ENCODE peak calls at places on chromosome 14, in four cellular contexts. L is right cardiac atrium, F is neuronal stem cell, Q is SK-N-SH. H is an unnamed sample.

GRCh38 chr14:42222924-42223471 is 616.3 kb downstream of the LRFN5 start:
- DNase-seq in F (no peak), L (peak), Q (no peak), H (peak)

GRCh38 chr14:67940476-67940875 is 120.9 kb downstream of the RAD51B start:
- DNase-seq in Q (no peak), L (no peak), F (no peak), H (no peak)

GRCh38 chr14:102955636-102956035 is 33.2 kb downstream of the AMN start:
- DNase-seq in Q (peak), F (no peak), L (no peak), H (no peak)

GRCh38 chr14:102183922-102184677 is 44.4 kb downstream of the WDR20 start:
- DNase-seq in Q (no peak), F (no peak), L (no peak), H (no peak)

GRCh38 chr14:55028066-55028465 is 1.0 kb downstream of the SOCS4 start:
- DNase-seq in F (no peak), Q (peak), L (no peak), H (no peak)

GRCh38 chr14:105075364-105076295 is 10.4 kb upstream of the GPR132 start:
- DNase-seq in L (peak), Q (peak), F (no peak), H (no peak)

GRCh38 chr14:79656496-79656895 is 554.8 kb downstream of the DIO2 start:
- DNase-seq in L (no peak), Q (no peak), F (no peak), H (no peak)

GRCh38 chr14:31933716-31934115 is 143.4 kb upstream of the ARHGAP5 start:
- DNase-seq in F (no peak), Q (no peak), L (no peak), H (no peak)

DNA sequence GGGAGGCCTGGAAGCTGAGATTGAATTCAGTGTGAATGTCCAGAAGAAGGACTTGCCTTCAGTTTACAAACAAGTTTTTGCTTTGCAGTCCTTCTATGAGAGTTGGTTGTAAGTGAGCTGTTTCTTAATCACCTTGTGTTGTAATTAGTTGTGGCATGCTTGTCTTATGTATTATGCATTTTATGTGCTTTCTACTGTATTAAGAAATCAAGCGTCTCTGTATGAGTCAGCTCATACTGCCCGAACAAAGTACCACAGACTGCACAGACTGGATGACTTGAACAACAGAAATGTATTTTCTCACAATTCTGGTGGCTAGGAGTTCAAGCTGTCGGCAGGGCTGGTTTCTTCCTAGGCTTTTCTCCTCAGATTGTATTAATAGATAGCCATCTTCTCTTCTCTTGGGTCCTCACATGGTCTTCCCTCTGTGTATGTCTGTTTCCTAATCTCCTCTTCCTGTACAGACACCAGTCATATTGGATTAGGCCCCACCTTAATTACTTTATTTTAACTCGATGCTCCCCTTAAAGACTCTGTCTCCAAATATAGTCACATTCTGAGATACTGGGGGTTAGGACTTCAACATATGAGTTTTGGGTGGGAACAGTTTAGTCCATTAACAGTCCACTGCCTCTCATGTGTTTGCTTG is 77.8 kb downstream of the FLRT2 start:
- DNase-seq in Q (no peak), F (no peak), L (no peak), H (peak)
- H3K27ac ChIP-seq in Q (peak), F (no peak), L (no peak), H (peak)

DNA sequence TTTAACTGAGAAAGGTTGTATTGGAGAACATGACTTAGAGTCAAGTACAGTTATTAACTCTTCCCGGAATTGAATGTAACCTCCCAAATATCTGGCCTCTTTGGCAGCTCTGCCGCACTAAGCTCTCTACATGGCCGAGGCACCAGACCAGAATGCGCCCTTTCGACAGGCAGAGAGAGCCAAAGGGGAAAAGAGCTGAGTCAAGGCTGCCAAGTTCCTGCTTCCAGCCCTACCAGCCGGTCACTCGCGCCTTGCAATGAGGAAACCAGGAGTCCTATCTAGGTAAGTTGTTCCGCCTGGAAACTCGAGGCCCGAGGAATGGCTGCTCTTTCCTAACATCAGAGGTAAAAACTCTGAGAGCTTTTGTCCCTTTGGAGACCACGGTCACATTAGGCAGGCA is 172.2 kb downstream of the BRMS1L start:
- DNase-seq in L (no peak), F (no peak), Q (no peak), H (no peak)
- H3K27ac ChIP-seq in L (no peak), F (no peak), Q (no peak), H (no peak)

DNA sequence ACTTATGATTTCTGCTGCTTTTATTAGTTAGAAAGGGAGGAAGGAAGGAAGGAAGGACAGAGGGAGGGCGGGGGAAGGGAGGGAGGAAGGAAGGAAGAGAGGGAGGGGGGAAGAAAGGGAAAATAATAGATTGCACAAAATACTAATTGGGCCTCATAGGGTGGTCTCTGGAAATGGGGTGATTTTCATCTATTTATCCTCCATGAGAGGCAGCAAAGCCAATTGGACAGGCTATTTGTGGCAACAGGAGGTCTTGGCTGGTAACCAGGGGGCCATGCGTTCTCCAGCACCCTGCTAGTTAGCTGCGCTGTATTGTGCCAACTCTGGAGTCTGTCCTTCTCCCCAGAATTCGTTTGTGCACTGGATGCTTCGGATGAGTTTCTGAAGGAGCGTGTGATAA is 24.1 kb upstream of the PAPOLA start:
- DNase-seq in Q (no peak), L (no peak), F (no peak), H (no peak)
- H3K27ac ChIP-seq in Q (no peak), L (no peak), F (no peak), H (no peak)

GRCh38 chr14:51094901-51095853 is at the start of gene TRIM9:
- DNase-seq in L (peak), F (peak), Q (peak), H (peak)
- H3K27ac ChIP-seq in L (peak), F (peak), Q (peak), H (peak)

DNA sequence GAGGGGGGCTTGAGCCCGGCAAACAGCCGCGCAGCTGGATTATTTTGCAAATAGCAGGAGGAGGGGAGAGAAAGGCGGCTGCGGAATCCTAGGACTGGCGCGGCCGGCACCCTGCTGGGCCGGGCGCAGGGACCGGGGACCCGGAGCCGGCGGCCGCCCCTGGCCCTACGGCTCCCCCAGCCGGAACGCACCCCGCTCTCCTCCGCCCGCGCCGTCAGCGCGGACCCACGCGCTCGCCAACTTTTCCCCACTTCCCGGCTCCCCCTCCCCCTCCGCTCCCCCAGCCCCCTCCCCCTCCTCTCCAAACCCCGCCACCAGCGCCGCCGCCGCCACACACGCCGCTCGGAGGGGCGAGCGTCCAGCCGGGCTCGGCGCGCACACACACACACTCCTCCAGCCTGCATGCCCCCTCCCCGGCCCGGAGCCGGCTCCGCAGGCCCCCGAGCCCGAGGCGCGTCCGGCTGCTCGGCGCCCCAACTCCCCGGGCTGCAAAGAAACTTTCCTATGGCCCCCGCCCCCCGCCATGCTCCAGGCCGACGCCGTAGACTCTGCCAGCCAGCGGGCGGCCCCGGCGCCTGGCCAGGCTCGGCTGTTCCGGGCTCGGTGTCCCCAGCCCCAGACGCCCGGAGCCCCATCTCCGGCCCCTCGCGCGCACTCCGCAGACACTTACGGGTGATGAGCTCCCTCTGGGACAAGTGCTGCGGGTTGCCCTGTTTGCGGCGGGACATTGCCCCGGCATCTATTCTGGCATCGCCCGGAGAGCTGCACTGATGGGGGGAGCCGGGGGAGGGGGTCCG is 1.3 kb downstream of the BCL11B start:
- DNase-seq in F (no peak), L (no peak), Q (peak), H (no peak)
- H3K27ac ChIP-seq in F (no peak), L (no peak), Q (no peak), H (no peak)

DNA sequence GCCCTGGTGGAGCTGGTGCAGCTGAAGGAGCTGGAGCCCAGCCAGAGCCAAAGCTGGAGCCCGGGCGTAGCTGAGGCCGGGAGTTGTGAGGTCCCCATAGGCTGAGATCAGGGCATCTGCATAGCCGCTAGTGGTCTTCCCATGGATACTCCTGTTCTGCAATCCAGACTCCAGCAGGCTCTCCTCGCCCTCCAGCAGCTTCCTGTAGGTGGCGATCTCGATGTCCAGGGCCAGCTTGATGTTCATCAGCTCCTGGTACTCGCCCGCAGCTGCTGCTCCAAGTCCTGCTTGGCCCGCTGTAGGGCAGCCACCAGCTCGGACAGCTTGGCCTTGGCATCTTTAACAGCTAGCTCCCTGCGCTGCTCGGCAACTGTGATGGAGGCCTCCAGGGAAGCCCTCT is 966.1 kb downstream of the FSCB start:
- DNase-seq in L (no peak), Q (peak), F (no peak), H (no peak)
- H3K27ac ChIP-seq in L (no peak), Q (no peak), F (no peak), H (no peak)

DNA sequence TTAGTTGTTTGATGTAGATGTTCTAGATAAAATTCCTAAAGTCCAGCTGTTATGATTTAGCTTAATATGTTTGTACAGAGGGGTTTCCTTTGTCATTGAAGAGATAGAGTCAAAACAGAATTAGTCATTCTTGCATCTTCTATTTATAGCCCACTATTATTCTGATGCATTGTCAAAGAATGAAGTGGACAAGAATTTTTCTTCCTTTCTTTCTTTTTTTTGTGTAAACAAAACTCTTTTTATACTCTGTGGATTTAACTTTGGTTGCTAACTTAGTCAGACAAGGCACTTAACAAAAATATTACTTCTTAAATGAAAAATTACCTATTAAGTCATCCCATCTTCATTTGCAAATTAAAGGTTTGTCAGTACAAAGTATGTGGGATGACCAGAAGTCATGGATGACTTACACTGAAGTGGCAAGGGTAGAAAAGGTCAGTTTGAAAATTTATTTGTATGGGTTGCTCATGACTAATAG is 215.6 kb upstream of the DDHD1 start:
- DNase-seq in Q (no peak), L (no peak), F (no peak), H (no peak)
- H3K27ac ChIP-seq in Q (peak), L (no peak), F (no peak), H (no peak)

DNA sequence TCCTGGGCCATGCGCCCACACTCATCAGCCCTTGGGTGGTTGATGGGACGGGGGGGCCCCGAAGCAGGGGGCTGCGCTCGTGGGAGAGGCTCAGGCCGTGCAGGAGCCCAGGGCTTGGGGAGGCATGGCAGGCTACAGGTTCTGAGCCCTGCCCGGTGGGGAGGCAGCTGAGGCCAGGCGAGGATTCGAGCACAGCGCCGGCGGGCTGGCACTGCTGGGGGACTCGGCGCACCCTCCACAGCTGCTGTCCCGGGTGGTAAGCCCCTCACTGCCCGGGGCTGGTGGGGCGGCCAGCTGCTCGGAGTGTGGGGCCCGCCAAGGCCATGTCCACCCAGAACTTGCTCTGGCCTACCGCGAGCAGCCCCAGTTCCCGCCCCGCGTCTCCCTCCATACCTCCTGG is 295.8 kb upstream of the SEL1L start:
- DNase-seq in Q (no peak), F (no peak), L (no peak), H (no peak)
- H3K27ac ChIP-seq in Q (no peak), F (no peak), L (no peak), H (no peak)

GRCh38 chr14:61556455-61556854 is 138.9 kb upstream of the HIF1A start:
- DNase-seq in L (no peak), F (no peak), Q (no peak), H (no peak)
- H3K27ac ChIP-seq in L (no peak), F (no peak), Q (no peak), H (peak)

GRCh38 chr14:64447890-64448667 is 17.2 kb upstream of the AKAP5 start:
- DNase-seq in L (no peak), Q (no peak), F (no peak), H (no peak)
- H3K27ac ChIP-seq in L (no peak), Q (no peak), F (no peak), H (no peak)

H was measured in epithelial cell of prostate.